ENCODE peak calls at places on chromosomes 1 and 21, in four cellular contexts. One of them, this sample, is unnamed.

GRCh38 chr1:156582388-156583022 is 3.0 kb downstream of the TTC24 start:
- DNase-seq in astrocyte of the cerebellum: no peak
- DNase-seq in cardiac muscle cell: no peak
- DNase-seq in foreskin fibroblast: no peak
- DNase-seq in this sample: peak; percentile 58

GRCh38 chr1:10979483-10979920 is 33.0 kb upstream of the TARDBP start:
- DNase-seq in astrocyte of the cerebellum: no peak
- DNase-seq in cardiac muscle cell: no peak
- DNase-seq in foreskin fibroblast: no peak
- DNase-seq in this sample: no peak

GRCh38 chr1:116496380-116496779 is 74.4 kb downstream of the CD58 start:
- DNase-seq in astrocyte of the cerebellum: no peak
- DNase-seq in cardiac muscle cell: no peak
- DNase-seq in foreskin fibroblast: peak; percentile 62
- DNase-seq in this sample: no peak

GRCh38 chr21:27831177-27831576 is 864.3 kb upstream of the ADAMTS5 start:
- DNase-seq in astrocyte of the cerebellum: no peak
- DNase-seq in cardiac muscle cell: no peak
- DNase-seq in foreskin fibroblast: no peak
- DNase-seq in this sample: no peak

GRCh38 chr1:232998646-232999045 is 48.2 kb downstream of the NTPCR start:
- DNase-seq in astrocyte of the cerebellum: no peak
- DNase-seq in cardiac muscle cell: no peak
- DNase-seq in foreskin fibroblast: no peak
- DNase-seq in this sample: no peak

GRCh38 chr1:230030122-230030821 is 36.8 kb upstream of the GALNT2 start:
- DNase-seq in astrocyte of the cerebellum: no peak
- DNase-seq in cardiac muscle cell: no peak
- DNase-seq in foreskin fibroblast: no peak
- DNase-seq in this sample: no peak

GRCh38 chr1:171222961-171223360 is 25.3 kb upstream of the FMO1 start:
- DNase-seq in astrocyte of the cerebellum: peak; percentile 15
- DNase-seq in cardiac muscle cell: no peak
- DNase-seq in foreskin fibroblast: no peak
- DNase-seq in this sample: peak; percentile 60

GRCh38 chr1:117267232-117267774 is 56.6 kb upstream of the VTCN1 start:
- DNase-seq in astrocyte of the cerebellum: no peak
- DNase-seq in cardiac muscle cell: no peak
- DNase-seq in foreskin fibroblast: no peak
- DNase-seq in this sample: no peak

GRCh38 chr1:111269820-111270406 is 20.7 kb upstream of the CHIA start:
- DNase-seq in astrocyte of the cerebellum: no peak
- DNase-seq in cardiac muscle cell: no peak
- DNase-seq in foreskin fibroblast: no peak
- DNase-seq in this sample: no peak

GRCh38 chr1:59285691-59286090 is 11.2 kb upstream of the FGGY start:
- DNase-seq in astrocyte of the cerebellum: no peak
- DNase-seq in cardiac muscle cell: no peak
- DNase-seq in foreskin fibroblast: no peak
- DNase-seq in this sample: no peak

GRCh38 chr1:25023826-25024225 is 93.8 kb upstream of the RUNX3 start:
- DNase-seq in astrocyte of the cerebellum: no peak
- DNase-seq in cardiac muscle cell: no peak
- DNase-seq in foreskin fibroblast: no peak
- DNase-seq in this sample: no peak

GRCh38 chr1:234656981-234657651 is 47.1 kb upstream of the IRF2BP2 start:
- DNase-seq in astrocyte of the cerebellum: peak; percentile 5
- DNase-seq in cardiac muscle cell: no peak
- DNase-seq in foreskin fibroblast: peak; percentile 99
- DNase-seq in this sample: no peak

GRCh38 chr1:17559618-17560419 is 20.3 kb downstream of the ARHGEF10L start:
- DNase-seq in astrocyte of the cerebellum: no peak
- DNase-seq in cardiac muscle cell: no peak
- DNase-seq in foreskin fibroblast: no peak
- DNase-seq in this sample: peak; percentile 47

GRCh38 chr1:170461362-170461761 is 70.6 kb upstream of the GORAB start:
- DNase-seq in astrocyte of the cerebellum: no peak
- DNase-seq in cardiac muscle cell: no peak
- DNase-seq in foreskin fibroblast: peak; percentile 48
- DNase-seq in this sample: no peak

GRCh38 chr1:4593106-4593505 is 61.3 kb upstream of the AJAP1 start:
- DNase-seq in astrocyte of the cerebellum: no peak
- DNase-seq in cardiac muscle cell: no peak
- DNase-seq in foreskin fibroblast: no peak
- DNase-seq in this sample: no peak

GRCh38 chr1:244699741-244700140 is 46.8 kb downstream of the DESI2 start:
- DNase-seq in astrocyte of the cerebellum: no peak
- DNase-seq in cardiac muscle cell: no peak
- DNase-seq in foreskin fibroblast: no peak
- DNase-seq in this sample: no peak

GRCh38 chr1:198493324-198493723 is 47.2 kb downstream of the ATP6V1G3 start:
- DNase-seq in astrocyte of the cerebellum: no peak
- DNase-seq in cardiac muscle cell: no peak
- DNase-seq in foreskin fibroblast: no peak
- DNase-seq in this sample: no peak

GRCh38 chr1:224786533-224787249 is 142.8 kb upstream of the DNAH14 start:
- DNase-seq in astrocyte of the cerebellum: peak; percentile 39
- DNase-seq in cardiac muscle cell: no peak
- DNase-seq in foreskin fibroblast: no peak
- DNase-seq in this sample: no peak

GRCh38 chr1:31505884-31506497 is 70.3 kb upstream of the TINAGL1 start:
- DNase-seq in astrocyte of the cerebellum: peak; percentile 19
- DNase-seq in cardiac muscle cell: no peak
- DNase-seq in foreskin fibroblast: peak; percentile 64
- DNase-seq in this sample: no peak

GRCh38 chr1:25922633-25923567 is 16.7 kb upstream of the STMN1 start:
- DNase-seq in astrocyte of the cerebellum: no peak
- DNase-seq in cardiac muscle cell: peak; percentile 27
- DNase-seq in foreskin fibroblast: no peak
- DNase-seq in this sample: peak; percentile 86

GRCh38 chr1:183227963-183228649 is 42.0 kb downstream of the LAMC2 start:
- DNase-seq in astrocyte of the cerebellum: no peak
- DNase-seq in cardiac muscle cell: peak; percentile 65
- DNase-seq in foreskin fibroblast: no peak
- DNase-seq in this sample: peak; percentile 94

GRCh38 chr21:34707876-34708325 is 39.1 kb downstream of the CLIC6 start:
- DNase-seq in astrocyte of the cerebellum: no peak
- DNase-seq in cardiac muscle cell: no peak
- DNase-seq in foreskin fibroblast: no peak
- DNase-seq in this sample: no peak

GRCh38 chr21:41045534-41046268 is 122.3 kb upstream of the BACE2 start:
- DNase-seq in astrocyte of the cerebellum: no peak
- DNase-seq in cardiac muscle cell: peak; percentile 54
- DNase-seq in foreskin fibroblast: no peak
- DNase-seq in this sample: peak; percentile 85
- H3K4me3 ChIP-seq in astrocyte of the cerebellum: no peak overlapping the region
- H3K4me3 ChIP-seq in cardiac muscle cell: no peak overlapping the region
- H3K4me3 ChIP-seq in foreskin fibroblast: no peak overlapping the region
- H3K4me3 ChIP-seq in this sample: no peak overlapping the region

DNA sequence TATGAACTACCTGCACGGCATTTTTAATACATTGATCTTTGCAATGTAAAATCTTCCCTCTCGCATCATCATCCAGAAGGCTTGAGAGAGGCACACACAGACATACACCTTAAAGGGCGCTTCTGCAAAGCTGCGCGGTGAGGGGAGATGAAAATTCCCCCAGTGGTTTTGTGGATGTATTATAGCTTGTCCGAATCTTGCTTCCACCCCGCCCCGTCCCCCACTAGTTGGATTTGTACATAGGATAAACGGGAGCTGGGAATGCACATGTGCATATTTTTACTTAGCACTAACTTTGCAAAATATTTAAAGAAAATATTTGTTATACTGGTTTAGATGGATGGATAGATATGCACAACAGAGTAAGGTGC is 542 bp upstream of the ASTN1 start:
- DNase-seq in astrocyte of the cerebellum: no peak
- DNase-seq in cardiac muscle cell: no peak
- DNase-seq in foreskin fibroblast: no peak
- DNase-seq in this sample: no peak
- H3K4me3 ChIP-seq in astrocyte of the cerebellum: peak overlapping the region; percentile 44
- H3K4me3 ChIP-seq in cardiac muscle cell: peak overlapping the region; percentile 61
- H3K4me3 ChIP-seq in foreskin fibroblast: peak overlapping the region; percentile 33
- H3K4me3 ChIP-seq in this sample: peak overlapping the region; percentile 81

GRCh38 chr1:204362984-204363334 is 3.2 kb upstream of the PLEKHA6 start:
- DNase-seq in astrocyte of the cerebellum: no peak
- DNase-seq in cardiac muscle cell: no peak
- DNase-seq in foreskin fibroblast: no peak
- DNase-seq in this sample: no peak
- H3K4me3 ChIP-seq in astrocyte of the cerebellum: peak overlapping the region; percentile 41
- H3K4me3 ChIP-seq in cardiac muscle cell: no peak overlapping the region
- H3K4me3 ChIP-seq in foreskin fibroblast: peak overlapping the region; percentile 39
- H3K4me3 ChIP-seq in this sample: peak overlapping the region; percentile 61

GRCh38 chr1:22983944-22984343 is 11.3 kb upstream of the LACTBL1 start:
- DNase-seq in astrocyte of the cerebellum: no peak
- DNase-seq in cardiac muscle cell: no peak
- DNase-seq in foreskin fibroblast: no peak
- DNase-seq in this sample: no peak
- H3K4me3 ChIP-seq in astrocyte of the cerebellum: no peak overlapping the region
- H3K4me3 ChIP-seq in cardiac muscle cell: no peak overlapping the region
- H3K4me3 ChIP-seq in foreskin fibroblast: no peak overlapping the region
- H3K4me3 ChIP-seq in this sample: no peak overlapping the region

GRCh38 chr1:154434346-154435075 is 29.4 kb downstream of the IL6R start:
- DNase-seq in astrocyte of the cerebellum: no peak
- DNase-seq in cardiac muscle cell: no peak
- DNase-seq in foreskin fibroblast: peak; percentile 30
- DNase-seq in this sample: no peak
- H3K4me3 ChIP-seq in astrocyte of the cerebellum: no peak overlapping the region
- H3K4me3 ChIP-seq in cardiac muscle cell: no peak overlapping the region
- H3K4me3 ChIP-seq in foreskin fibroblast: no peak overlapping the region
- H3K4me3 ChIP-seq in this sample: no peak overlapping the region

DNA sequence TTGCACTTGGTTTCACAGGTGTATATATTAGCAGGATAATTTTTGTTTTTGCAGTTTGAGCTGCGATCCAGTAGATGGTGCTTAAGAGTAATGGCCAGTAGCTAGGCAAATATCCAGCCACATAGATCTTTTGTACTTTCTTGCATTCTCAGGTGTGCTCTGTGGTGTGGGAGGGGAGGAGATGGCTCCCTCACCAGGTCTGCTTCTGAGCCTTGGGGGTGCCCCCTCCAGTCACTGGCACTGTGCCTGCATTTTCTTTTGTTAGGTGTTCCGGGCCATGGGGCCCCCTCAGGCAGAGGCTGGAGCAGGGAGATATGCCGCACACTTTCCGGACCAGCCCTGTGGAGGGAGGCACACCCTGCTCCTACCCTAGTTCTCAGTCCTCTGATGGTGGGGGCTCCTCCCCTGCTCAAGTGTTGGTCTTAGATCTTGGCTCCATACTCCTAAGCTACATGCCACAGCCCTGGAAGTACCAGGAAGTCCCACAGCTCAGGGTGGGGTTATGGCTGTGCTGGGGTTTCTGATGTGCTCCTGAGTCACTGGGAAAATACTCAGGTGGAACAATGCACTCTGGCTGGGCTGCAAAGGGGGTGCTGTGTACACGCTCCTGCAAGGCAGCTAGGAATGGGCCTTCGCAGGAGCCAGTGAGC is 197.6 kb upstream of the DMRTA2 start:
- DNase-seq in astrocyte of the cerebellum: peak; percentile 9
- DNase-seq in cardiac muscle cell: peak; percentile 5
- DNase-seq in foreskin fibroblast: no peak
- DNase-seq in this sample: peak; percentile 75
- H3K4me3 ChIP-seq in astrocyte of the cerebellum: no peak overlapping the region
- H3K4me3 ChIP-seq in cardiac muscle cell: no peak overlapping the region
- H3K4me3 ChIP-seq in foreskin fibroblast: no peak overlapping the region
- H3K4me3 ChIP-seq in this sample: no peak overlapping the region

GRCh38 chr1:89259283-89259971 is 13.2 kb downstream of the GBP5 start:
- DNase-seq in astrocyte of the cerebellum: no peak
- DNase-seq in cardiac muscle cell: no peak
- DNase-seq in foreskin fibroblast: no peak
- DNase-seq in this sample: no peak
- H3K4me3 ChIP-seq in astrocyte of the cerebellum: no peak overlapping the region
- H3K4me3 ChIP-seq in cardiac muscle cell: no peak overlapping the region
- H3K4me3 ChIP-seq in foreskin fibroblast: no peak overlapping the region
- H3K4me3 ChIP-seq in this sample: no peak overlapping the region